ENCODE peak calls at places on chromosome 12, in nine cellular contexts. P is neural progenitor cell, R is A549, F is left cardiac atrium, K is Ammon's horn, C is GDM1, N is HuH-7, Q is H7, O is HFF-Myc. U is an unnamed sample.

GRCh38 chr12:54206807-54207206 is 18.0 kb upstream of the SMUG1 start:
- DNase-seq in P (no peak), R (no peak), F (no peak), K (no peak), C (no peak), N (no peak), Q (no peak), O (no peak), U (no peak)

GRCh38 chr12:8860165-8860961 is 37.9 kb downstream of the A2ML1 start:
- DNase-seq in P (peak), R (peak), F (no peak), K (peak), C (peak), N (peak), Q (peak), O (peak), U (peak)

GRCh38 chr12:50579757-50580267 is 75.0 kb downstream of the DIP2B start:
- DNase-seq in P (no peak), R (peak), F (no peak), K (no peak), C (no peak), N (no peak), Q (no peak), O (no peak), U (no peak)

GRCh38 chr12:47145188-47145587 is 65.4 kb upstream of the AMIGO2 start:
- DNase-seq in P (no peak), R (no peak), F (no peak), K (no peak), C (no peak), N (no peak), Q (no peak), O (no peak), U (no peak)

GRCh38 chr12:68623984-68624383 is 13.3 kb downstream of the RAP1B start:
- DNase-seq in P (no peak), R (no peak), F (no peak), K (no peak), C (no peak), N (no peak), Q (no peak), O (no peak), U (no peak)

GRCh38 chr12:42737364-42737763 is 147.8 kb upstream of the PRICKLE1 start:
- DNase-seq in P (no peak), R (no peak), F (no peak), K (no peak), C (no peak), N (no peak), Q (no peak), O (no peak), U (no peak)

GRCh38 chr12:121618659-121619233 is 7.6 kb upstream of the ORAI1 start:
- DNase-seq in P (no peak), R (no peak), F (no peak), K (no peak), C (no peak), N (no peak), Q (no peak), O (no peak), U (no peak)

GRCh38 chr12:113939867-113940266 is 26.3 kb downstream of the RBM19 start:
- DNase-seq in P (no peak), R (no peak), F (no peak), K (no peak), C (no peak), N (no peak), Q (no peak), O (no peak), U (no peak)

GRCh38 chr12:28222959-28223662 is 32.9 kb downstream of the CCDC91 start:
- DNase-seq in P (no peak), R (no peak), F (no peak), K (no peak), C (no peak), N (peak), Q (no peak), O (no peak), U (no peak)

GRCh38 chr12:6613015-6613775 is 6.0 kb upstream of the CHD4 start:
- DNase-seq in P (peak), R (no peak), F (peak), K (peak), C (peak), N (no peak), Q (peak), O (peak), U (peak)

GRCh38 chr12:1993341-1993740 is 10.9 kb downstream of the DCP1B start:
- DNase-seq in P (no peak), R (peak), F (no peak), K (no peak), C (no peak), N (no peak), Q (no peak), O (peak), U (no peak)

GRCh38 chr12:12508612-12509011 is 54.1 kb downstream of the DUSP16 start:
- DNase-seq in P (no peak), R (no peak), F (no peak), K (no peak), C (no peak), N (no peak), Q (no peak), O (no peak), U (no peak)

GRCh38 chr12:21891763-21892217 is 49.4 kb downstream of the ABCC9 start:
- DNase-seq in P (no peak), R (no peak), F (peak), K (peak), C (no peak), N (no peak), Q (no peak), O (no peak), U (peak)

U was measured in globus pallidus.